ENCODE peak calls at places on chromosomes 12 and 14, in four cellular contexts. C is neural crest cell, T is transverse colon, Z is H9. D is an unnamed sample.

GRCh38 chr12:104263580-104264358 is 39.8 kb upstream of the EID3 start:
- DNase-seq in C (no peak), Z (no peak), T (no peak), D (no peak)

GRCh38 chr14:77185093-77185465 is 3.5 kb downstream of the TMEM63C start:
- DNase-seq in T (no peak), C (no peak), Z (no peak), D (no peak)

GRCh38 chr12:97003276-97003675 is 96.2 kb downstream of the NEDD1 start:
- DNase-seq in C (no peak), T (no peak), Z (no peak), D (no peak)

GRCh38 chr12:69515394-69515793 is 45.2 kb downstream of the FRS2 start:
- DNase-seq in T (no peak), C (no peak), Z (no peak), D (no peak)

GRCh38 chr14:104435147-104436046 is 144.2 kb upstream of the C14orf180 start:
- DNase-seq in Z (peak), T (no peak), C (no peak), D (no peak)

GRCh38 chr14:59870277-59871165 is at the start of gene RTN1:
- DNase-seq in Z (peak), T (peak), C (peak), D (peak)

GRCh38 chr14:61483477-61483876 is 162.1 kb downstream of the PRKCH start:
- DNase-seq in T (no peak), Z (no peak), C (no peak), D (no peak)

GRCh38 chr14:56219666-56220413 is 101.6 kb downstream of the PELI2 start:
- DNase-seq in C (no peak), Z (no peak), T (no peak), D (no peak)

GRCh38 chr14:84998216-84998615 is 531.7 kb upstream of the FLRT2 start:
- DNase-seq in T (no peak), Z (no peak), C (no peak), D (no peak)
- TF ChIP-seq CTCF in T (no peak), Z (no peak), C (no peak), D (no peak)

GRCh38 chr12:401235-402126 is at the start of gene CCDC77:
- DNase-seq in C (peak), Z (peak), T (peak), D (peak)
- TF ChIP-seq CTCF in C (peak), Z (no peak), T (no peak), D (no peak)

GRCh38 chr12:3199551-3200031 is 122.4 kb downstream of the TSPAN9 start:
- DNase-seq in T (no peak), Z (no peak), C (peak), D (peak)
- TF ChIP-seq CTCF in T (no peak), Z (no peak), C (no peak), D (no peak)

GRCh38 chr12:120586860-120587259 is 5.7 kb upstream of the POP5 start:
- DNase-seq in T (no peak), Z (no peak), C (no peak), D (no peak)

GRCh38 chr12:120588371-120588770 is 7.2 kb upstream of the POP5 start:
- DNase-seq in T (no peak), C (no peak), Z (no peak), D (no peak)

GRCh38 chr12:120584343-120585149 is 3.3 kb upstream of the POP5 start:
- DNase-seq in T (peak), C (peak), Z (peak), D (peak)

GRCh38 chr12:120583478-120584030 is 2.4 kb upstream of the POP5 start:
- DNase-seq in T (peak), Z (peak), C (peak), D (peak)

DNA sequence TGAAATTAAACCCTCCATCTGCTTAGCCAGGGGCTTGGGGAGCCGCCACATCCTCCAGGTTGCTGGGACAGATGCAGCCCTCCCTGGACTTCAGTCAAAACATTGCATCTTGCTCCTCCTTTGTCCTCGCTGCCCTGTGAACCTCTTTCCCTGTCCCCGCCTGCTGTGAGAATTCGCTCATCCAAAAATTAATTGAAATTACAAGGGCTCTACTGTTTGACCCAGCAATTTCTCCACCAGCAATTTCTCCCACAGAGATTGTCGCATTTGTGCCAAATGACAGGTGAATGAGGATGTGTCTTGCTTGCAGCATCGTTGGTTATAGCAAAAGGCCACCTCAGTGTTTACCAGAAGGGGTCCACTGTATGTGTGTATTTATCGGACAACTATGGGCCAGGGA is 5.0 kb upstream of the POP5 start:
- DNase-seq in C (no peak), T (no peak), Z (no peak), D (no peak)
- TF ChIP-seq CTCF in C (no peak), T (no peak), Z (no peak), D (no peak)

DNA sequence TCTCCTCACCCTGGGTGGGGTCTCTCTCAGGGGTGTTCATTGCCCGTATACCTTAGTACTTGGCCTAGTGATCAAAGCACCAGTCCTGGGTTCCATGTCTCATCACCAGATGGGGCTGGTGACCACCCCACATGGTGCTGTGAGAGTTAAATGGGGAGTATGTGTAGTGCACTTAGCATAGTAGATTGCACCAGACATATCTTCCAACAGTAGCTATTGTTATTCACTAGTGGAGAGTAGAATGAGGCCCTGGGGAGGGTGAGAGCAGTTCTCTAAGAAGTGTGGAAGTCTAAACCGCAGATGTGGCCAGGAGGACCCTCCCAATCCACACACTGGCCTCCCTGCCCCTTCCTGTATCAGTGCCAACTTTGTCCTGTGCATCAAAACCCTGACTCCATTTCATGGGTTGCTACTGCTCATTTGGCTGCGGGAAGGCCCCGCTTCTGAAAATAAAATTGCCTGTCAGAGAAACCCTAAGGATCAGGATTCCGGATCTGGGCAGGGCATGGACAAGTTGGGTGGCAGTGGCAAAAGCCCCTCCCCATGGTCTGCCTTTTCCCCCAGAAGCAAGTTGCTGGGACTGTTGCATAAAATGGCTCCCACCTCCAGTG is 4.4 kb downstream of the CD9 start:
- DNase-seq in C (no peak), T (no peak), Z (no peak), D (no peak)
- TF ChIP-seq CTCF in C (no peak), T (no peak), Z (no peak), D (no peak)

DNA sequence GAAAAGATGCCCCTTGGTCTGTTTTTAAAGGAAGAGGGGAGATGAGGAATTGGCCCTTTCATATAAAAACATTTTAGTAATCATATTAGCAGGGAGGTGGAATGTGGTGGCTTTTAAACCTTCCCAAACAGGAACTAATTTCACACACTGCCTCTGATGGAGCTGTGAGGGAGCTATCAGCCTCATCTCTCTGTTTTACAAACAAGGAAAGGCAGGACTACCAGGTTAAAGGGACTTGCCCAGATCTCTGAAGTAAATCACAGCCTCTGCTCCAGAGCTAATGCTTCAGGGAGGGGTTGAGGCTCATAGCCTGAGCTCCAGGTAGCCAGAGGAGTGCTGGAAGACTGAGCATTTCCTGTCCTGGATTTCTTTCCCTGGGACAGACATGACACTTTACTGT is 1.1 kb upstream of the BMP4 start:
- DNase-seq in Z (no peak), C (no peak), T (no peak), D (no peak)
- TF ChIP-seq CTCF in Z (no peak), C (no peak), T (no peak), D (no peak)

DNA sequence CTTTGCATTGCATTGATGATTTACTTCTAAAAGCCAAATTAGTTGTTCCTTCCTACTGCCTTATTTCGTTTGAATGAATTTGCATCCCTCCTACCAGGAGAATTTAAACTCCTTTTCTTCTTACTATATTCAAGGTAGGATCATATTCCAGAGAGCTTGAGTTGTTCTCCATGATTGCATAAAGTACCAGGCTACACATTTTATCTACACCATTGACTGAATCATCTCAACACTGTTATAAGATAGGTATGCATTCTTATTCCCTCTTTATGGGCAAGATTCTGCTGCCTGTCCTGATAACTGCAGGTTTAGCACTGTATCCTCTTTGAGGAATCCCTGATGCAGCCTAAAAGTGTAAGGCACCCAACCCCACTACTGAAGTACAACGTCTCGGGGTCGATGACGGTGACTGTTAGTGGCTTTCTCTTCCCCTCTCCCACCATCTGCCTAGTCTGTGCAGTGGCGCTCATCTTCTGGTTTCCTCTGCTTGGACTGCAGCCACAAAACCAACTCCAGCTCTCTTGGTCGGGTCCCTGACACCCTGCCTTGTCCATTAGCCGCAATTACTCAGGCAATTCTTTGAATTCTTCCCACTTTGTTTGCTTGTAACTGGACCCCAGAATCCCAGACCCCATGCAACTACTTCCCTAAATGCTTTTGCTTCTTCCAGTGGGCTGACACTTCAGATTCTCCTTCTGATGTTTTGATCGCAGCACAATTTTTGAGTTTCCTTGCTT is 44.4 kb upstream of the STXBP6 start:
- DNase-seq in Z (no peak), T (no peak), C (no peak), D (no peak)
- TF ChIP-seq CTCF in Z (no peak), T (no peak), C (no peak), D (no peak)

DNA sequence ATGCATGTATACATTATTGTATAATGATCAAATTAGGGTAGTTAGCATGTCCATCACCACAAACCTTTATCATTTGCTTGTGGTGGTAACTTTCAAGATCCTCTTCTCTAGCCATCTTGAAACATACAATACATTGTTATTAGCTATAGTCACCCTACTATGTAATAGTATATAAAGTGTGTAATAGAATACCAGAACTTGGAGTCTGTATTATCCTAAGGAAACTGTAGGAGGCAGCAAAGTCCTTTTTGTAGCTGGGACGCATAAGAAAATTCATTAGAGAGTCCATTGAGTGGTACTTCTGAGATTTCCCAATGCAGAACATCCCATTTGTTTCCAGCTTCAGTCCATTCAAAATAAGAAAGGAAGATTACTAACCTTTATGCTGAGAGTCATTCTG is 325.9 kb upstream of the LRFN5 start:
- DNase-seq in T (no peak), Z (no peak), C (no peak), D (no peak)
- TF ChIP-seq CTCF in T (peak), Z (peak), C (peak), D (peak)

D was measured in nephron progenitor cell.